ENCODE peak calls at places on chromosomes 4 and X, in seven cellular contexts. Q is GM20000, G is dorsolateral prefrontal cortex, B is endodermal cell, K is prostate gland, M is OCI-LY7, I is esophagus muscularis mucosa. D is an unnamed sample.

GRCh38 chr4:107931775-107932321 is 499 bp downstream of the CYP2U1 start:
- DNase-seq in G (peak; percentile 56), B (no peak), I (no peak), M (peak; percentile 79), K (peak; percentile 8), Q (no peak), D (no peak)

GRCh38 chrX:16838202-16839066 is 31.7 kb downstream of the RBBP7 start:
- DNase-seq in I (no peak), M (no peak), G (no peak), K (no peak), Q (no peak), B (no peak), D (no peak)

GRCh38 chr4:185778307-185778706 is 33.7 kb downstream of the SORBS2 start:
- DNase-seq in M (no peak), G (no peak), Q (no peak), B (no peak), I (peak; percentile 60), K (no peak), D (no peak)

GRCh38 chrX:131821945-131822622 is 201.0 kb upstream of the STK26 start:
- DNase-seq in B (no peak), Q (no peak), I (no peak), G (peak; percentile 67), M (no peak), K (no peak), D (peak; percentile 36)

GRCh38 chrX:3166670-3167455 is 125.6 kb downstream of the ARSF start:
- DNase-seq in I (no peak), K (no peak), Q (no peak), G (no peak), B (no peak), M (no peak), D (no peak)

GRCh38 chrX:153416781-153417180 is 5.5 kb downstream of the ZFP92 start:
- DNase-seq in Q (no peak), I (no peak), M (no peak), G (no peak), B (no peak), K (no peak), D (no peak)

GRCh38 chr4:37891221-37892159 is 606 bp downstream of the TBC1D1 start:
- DNase-seq in Q (peak; percentile 80), G (no peak), M (peak; percentile 78), K (peak; percentile 56), I (no peak), B (peak; percentile 70), D (peak; percentile 75)

GRCh38 chr4:99414401-99414800 is 20.7 kb downstream of the ADH7 start:
- DNase-seq in Q (no peak), K (no peak), I (no peak), G (no peak), M (no peak), B (no peak), D (no peak)

GRCh38 chr4:41757521-41758156 is 9.1 kb upstream of the PHOX2B start:
- DNase-seq in I (peak; percentile 26), K (no peak), B (peak; percentile 67), Q (no peak), G (no peak), M (no peak), D (no peak)

GRCh38 chrX:50903387-50904027 is 7.0 kb upstream of the BMP15 start:
- DNase-seq in M (peak; percentile 16), I (no peak), G (no peak), K (peak; percentile 4), B (peak; percentile 69), Q (peak; percentile 6), D (peak; percentile 20)

GRCh38 chrX:50910685-50911176 is at the start of gene BMP15:
- DNase-seq in Q (no peak), K (no peak), M (no peak), G (no peak), I (no peak), B (no peak), D (no peak)

GRCh38 chrX:50905334-50905733 is 5.2 kb upstream of the BMP15 start:
- DNase-seq in K (no peak), M (peak; percentile 12), I (no peak), Q (no peak), B (peak; percentile 44), G (no peak), D (no peak)
- TF ChIP-seq CTCF in K (no peak), M (peak; percentile 65), I (no peak), Q (no peak), B (peak; percentile 66), G (no peak), D (no peak)

DNA sequence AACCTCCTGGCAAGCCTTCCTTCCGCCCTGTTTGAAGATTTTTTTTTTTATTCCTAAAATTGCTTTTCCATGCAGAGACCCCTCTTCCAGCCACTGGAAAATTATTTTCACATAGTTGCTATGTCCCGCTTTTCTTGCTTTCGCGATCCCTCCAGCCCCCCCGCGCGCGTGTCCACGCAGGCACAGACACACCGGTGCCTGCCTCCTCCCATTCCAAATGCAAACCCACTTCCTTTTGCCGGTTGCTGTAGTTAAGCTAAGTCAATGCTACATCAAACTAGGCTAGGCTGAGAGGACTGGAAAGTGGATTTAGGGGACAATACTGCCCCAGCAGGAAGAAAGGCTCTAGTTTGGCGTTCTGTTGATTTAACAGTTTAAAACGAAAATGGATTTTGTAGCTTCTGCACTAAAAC is 111.0 kb downstream of the DHX15 start:
- DNase-seq in G (peak; percentile 65), M (peak; percentile 13), I (no peak), B (peak; percentile 65), K (peak; percentile 15), Q (no peak), D (no peak)
- TF ChIP-seq CTCF in G (no peak), M (peak; percentile 54), I (no peak), B (peak; percentile 33), K (no peak), Q (no peak), D (no peak)

GRCh38 chr4:85106805-85107336 is 140.4 kb upstream of the WDFY3 start:
- DNase-seq in B (no peak), I (no peak), G (no peak), K (no peak), Q (no peak), M (no peak), D (no peak)

GRCh38 chr4:85102606-85103005 is 136.1 kb upstream of the WDFY3 start:
- DNase-seq in Q (no peak), M (no peak), B (no peak), I (no peak), G (no peak), K (no peak), D (no peak)

DNA sequence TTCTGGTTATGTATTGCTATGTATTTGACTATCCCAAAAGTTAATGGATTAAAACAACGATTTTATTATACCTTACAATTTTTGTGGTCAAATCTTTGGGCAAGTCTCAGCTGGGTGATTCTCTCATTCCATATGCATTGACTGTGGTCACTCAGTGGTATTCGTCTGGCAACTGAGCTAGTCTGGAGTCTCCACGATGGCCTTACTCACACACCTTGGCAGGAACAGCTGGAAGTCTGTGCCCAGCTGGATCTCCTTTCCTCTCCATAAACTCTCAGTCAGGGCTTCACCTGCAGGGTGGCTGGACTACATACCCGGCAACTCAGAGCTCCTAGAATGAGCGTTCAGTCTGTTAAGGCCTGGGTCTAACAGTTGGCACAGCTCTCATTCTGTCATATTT is 141.1 kb upstream of the WDFY3 start:
- DNase-seq in I (no peak), G (no peak), K (no peak), Q (no peak), B (no peak), M (no peak), D (no peak)
- TF ChIP-seq CTCF in I (no peak), G (no peak), K (no peak), Q (no peak), B (no peak), M (no peak), D (no peak)

GRCh38 chr4:147928400-147928799 is 196.5 kb downstream of the ARHGAP10 start:
- DNase-seq in K (no peak), Q (no peak), G (no peak), M (no peak), B (no peak), I (no peak), D (no peak)

GRCh38 chr4:147927377-147928137 is 195.7 kb downstream of the ARHGAP10 start:
- DNase-seq in M (no peak), K (no peak), B (no peak), Q (no peak), G (no peak), I (no peak), D (no peak)

GRCh38 chr4:147933779-147934178 is 201.9 kb downstream of the ARHGAP10 start:
- DNase-seq in G (no peak), I (no peak), M (no peak), Q (no peak), B (no peak), K (no peak), D (no peak)

GRCh38 chr4:147938481-147938880 is 206.6 kb downstream of the ARHGAP10 start:
- DNase-seq in M (no peak), Q (no peak), G (no peak), K (no peak), B (no peak), I (no peak), D (no peak)

DNA sequence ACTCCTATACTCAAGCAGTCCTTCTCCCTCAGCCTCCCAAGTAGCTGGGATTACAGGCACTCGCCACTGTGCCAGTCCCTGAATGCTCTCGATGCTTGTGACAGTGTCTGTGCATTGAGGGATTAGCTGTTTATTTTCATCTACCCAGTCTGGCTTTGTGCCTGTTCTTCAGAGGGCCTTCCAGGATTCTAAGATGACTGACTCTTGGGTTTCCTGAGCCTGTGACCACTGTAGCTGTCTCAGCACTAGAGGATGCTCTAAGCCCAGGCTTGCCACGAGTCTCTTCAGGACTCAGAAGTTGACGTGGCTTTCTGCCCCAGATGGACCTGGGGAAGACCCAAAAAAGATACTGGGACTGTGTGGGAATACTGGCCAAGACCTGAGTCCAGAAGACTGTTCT is 201.4 kb downstream of the ARHGAP10 start:
- DNase-seq in K (no peak), Q (no peak), B (no peak), I (no peak), G (no peak), M (peak; percentile 2), D (no peak)
- TF ChIP-seq CTCF in K (no peak), Q (no peak), B (peak; percentile 60), I (no peak), G (no peak), M (peak; percentile 22), D (peak; percentile 46)

DNA sequence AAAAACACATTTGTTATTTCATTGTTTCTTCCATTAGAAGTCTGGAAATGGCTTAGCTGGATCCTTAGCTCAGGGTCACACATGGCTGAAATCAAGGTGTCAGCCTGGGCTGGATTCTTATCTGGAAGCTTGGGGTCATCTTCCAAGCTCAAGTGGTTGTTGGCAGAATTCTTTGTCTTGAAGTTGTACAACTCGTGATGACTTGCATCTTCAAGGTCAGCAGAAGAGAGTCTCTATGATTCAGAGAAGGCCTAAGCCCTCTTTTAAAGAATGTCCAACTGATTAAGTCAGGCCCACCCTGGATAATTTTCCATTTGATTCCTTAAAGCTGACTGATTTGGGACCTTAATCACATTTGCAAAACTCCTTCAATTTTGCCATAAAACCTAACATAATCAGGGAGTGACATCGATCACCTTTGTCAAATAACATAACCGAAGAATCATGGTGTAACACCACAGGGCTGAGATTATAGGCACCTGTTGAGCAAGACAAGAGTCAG is 22.1 kb downstream of the TMSB4X start:
- DNase-seq in M (no peak), I (no peak), G (no peak), K (no peak), B (no peak), Q (no peak), D (no peak)
- TF ChIP-seq CTCF in M (no peak), I (no peak), G (no peak), K (no peak), B (no peak), Q (no peak), D (no peak)

GRCh38 chr4:152436384-152436783 is 99.5 kb downstream of the FBXW7 start:
- DNase-seq in M (peak; percentile 19), G (no peak), I (no peak), B (peak; percentile 63), Q (no peak), K (no peak), D (no peak)
- TF ChIP-seq CTCF in M (peak; percentile 69), G (no peak), I (no peak), B (peak; percentile 74), Q (no peak), K (no peak), D (no peak)

D was measured in GM10248.